ENCODE peak calls at places on chromosomes 13 and 19, in four cellular contexts. M, H, Q and V are unnamed samples.

GRCh38 chr13:101150998-101151397 is 265.3 kb downstream of the NALCN start:
- DNase-seq in M (no peak), H (no peak), Q (no peak), V (peak; percentile 24)

GRCh38 chr19:28242317-28242927 is 970.5 kb downstream of the UQCRFS1 start:
- DNase-seq in M (no peak), H (no peak), Q (no peak), V (no peak)

GRCh38 chr19:10191347-10191746 is 3.4 kb downstream of the DNMT1 start:
- DNase-seq in M (peak; percentile 18), H (no peak), Q (no peak), V (peak; percentile 95)

GRCh38 chr13:113926951-113927660 is 46.8 kb downstream of the C13orf46 start:
- DNase-seq in M (peak; percentile 14), H (no peak), Q (peak; percentile 49), V (no peak)

GRCh38 chr19:49442354-49442753 is 1.0 kb upstream of the SLC17A7 start:
- DNase-seq in M (peak; percentile 69), H (peak; percentile 86), Q (no peak), V (no peak)

GRCh38 chr19:45670670-45671453 is 2.8 kb downstream of the GIPR start:
- DNase-seq in M (no peak), H (no peak), Q (peak; percentile 85), V (peak; percentile 72)

GRCh38 chr19:43467730-43468129 is 2.3 kb upstream of the LYPD3 start:
- DNase-seq in M (no peak), H (no peak), Q (no peak), V (peak; percentile 70)

GRCh38 chr19:39845621-39846175 is 481 bp downstream of the FBL start:
- DNase-seq in M (no peak), H (no peak), Q (no peak), V (no peak)

GRCh38 chr19:33767898-33768413 is 28.7 kb upstream of the KCTD15 start:
- DNase-seq in M (no peak), H (no peak), Q (no peak), V (peak; percentile 32)

GRCh38 chr19:39906283-39906682 is 28.2 kb downstream of the FCGBP start:
- DNase-seq in M (no peak), H (no peak), Q (peak; percentile 33), V (no peak)

GRCh38 chr13:42807236-42807635 is 25.9 kb downstream of the FAM216B start:
- DNase-seq in M (no peak), H (no peak), Q (no peak), V (peak; percentile 20)

GRCh38 chr19:4557971-4558941 is 1.2 kb downstream of the SEMA6B start:
- DNase-seq in M (no peak), H (no peak), Q (peak; percentile 85), V (no peak)

GRCh38 chr13:59677966-59678814 is 485.5 kb downstream of the DIAPH3 start:
- DNase-seq in M (no peak), H (no peak), Q (no peak), V (peak; percentile 72)

GRCh38 chr19:8654591-8655339 is 24.3 kb downstream of the NFILZ start:
- DNase-seq in M (no peak), H (peak; percentile 72), Q (peak; percentile 90), V (peak; percentile 27)

GRCh38 chr13:49585220-49586157 is at the start of gene RCBTB1:
- DNase-seq in M (peak; percentile 18), H (peak; percentile 79), Q (peak; percentile 93), V (peak; percentile 45)

GRCh38 chr13:39956036-39956435 is 300.6 kb downstream of the COG6 start:
- DNase-seq in M (no peak), H (no peak), Q (no peak), V (no peak)

GRCh38 chr19:50191270-50191669 is 12.2 kb upstream of the MYH14 start:
- DNase-seq in M (no peak), H (no peak), Q (no peak), V (no peak)

GRCh38 chr19:5395541-5395940 is 54.9 kb upstream of the PTPRS start:
- DNase-seq in M (no peak), H (no peak), Q (no peak), V (no peak)

GRCh38 chr13:29568731-29569130 is 26.8 kb downstream of the SLC7A1 start:
- DNase-seq in M (no peak), H (no peak), Q (no peak), V (no peak)

GRCh38 chr13:112752711-112753541 is 63.1 kb downstream of the ATP11A start:
- DNase-seq in M (no peak), H (no peak), Q (peak; percentile 68), V (no peak)

GRCh38 chr13:23724196-23724970 is 154.2 kb downstream of the TNFRSF19 start:
- DNase-seq in M (no peak), H (no peak), Q (no peak), V (peak; percentile 71)

GRCh38 chr19:46660601-46661019 is 372 bp downstream of the DACT3 start:
- DNase-seq in M (no peak), H (no peak), Q (no peak), V (no peak)

GRCh38 chr19:14385492-14385891 is 4.2 kb downstream of the ADGRE5 start:
- DNase-seq in M (no peak), H (peak; percentile 61), Q (peak; percentile 85), V (no peak)

GRCh38 chr19:29812080-29812880 is 489 bp downstream of the CCNE1 start:
- DNase-seq in M (no peak), H (no peak), Q (peak; percentile 89), V (no peak)

GRCh38 chr19:53945441-53945840 is 17.3 kb upstream of the CACNG8 start:
- DNase-seq in M (no peak), H (no peak), Q (no peak), V (peak; percentile 11)

DNA sequence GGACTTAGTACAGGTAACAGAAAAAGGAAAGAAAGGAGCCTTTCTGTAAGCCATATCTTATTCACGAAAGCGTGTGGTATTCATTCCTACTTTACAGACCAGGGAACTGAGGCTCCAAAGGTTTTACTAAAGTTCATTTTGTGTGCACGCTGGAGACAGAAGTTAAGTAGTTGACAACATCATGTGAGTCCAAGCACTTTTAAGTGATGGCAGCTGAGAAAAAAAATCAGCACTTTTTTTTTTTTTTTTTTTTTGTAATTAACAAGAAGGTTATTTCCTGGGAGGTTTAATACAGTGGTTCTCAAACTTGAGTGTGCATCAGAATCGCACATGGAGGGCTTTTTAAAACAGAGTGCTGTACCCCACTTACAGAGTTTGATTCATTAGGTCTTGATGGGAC is 2.0 kb downstream of the DNAJC3 start:
- DNase-seq in M (no peak), H (no peak), Q (no peak), V (no peak)
- H3K36me3 ChIP-seq in M (no peaks in the 10 kb centered on the region), H (no peaks in the 10 kb centered on the region), Q (no peaks in the 10 kb centered on the region), V (no peaks in the 10 kb centered on the region)

GRCh38 chr19:1441677-1442438 is 3.7 kb downstream of the RPS15 start:
- DNase-seq in M (no peak), H (no peak), Q (no peak), V (no peak)
- TF ChIP-seq POLR2A in M (no peak), H (no peak), Q (no peak), V (no peak)

DNA sequence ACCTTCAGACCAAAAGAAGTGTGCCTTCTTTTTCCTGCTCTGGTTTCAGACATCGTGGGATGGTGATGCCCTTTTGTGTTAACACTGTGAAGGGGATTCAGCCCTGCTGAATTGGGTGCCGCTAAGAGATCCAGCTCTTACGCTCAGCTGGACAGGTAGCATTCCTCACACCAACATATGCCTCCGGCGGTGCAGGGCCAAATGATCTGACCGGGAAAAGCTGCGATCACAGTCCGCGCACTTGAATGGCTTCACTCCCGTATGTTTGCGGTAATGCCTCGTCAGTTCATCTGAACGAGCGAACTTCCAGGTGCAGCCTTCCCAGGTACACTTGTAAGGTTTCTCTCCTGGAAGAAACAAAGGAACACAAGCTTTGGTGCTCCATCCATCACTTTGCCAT is 438.9 kb downstream of the KLF12 start:
- DNase-seq in M (no peak), H (no peak), Q (no peak), V (no peak)
- H3K36me3 ChIP-seq in M (peaks cover 26% of the 10 kb centered on the region), H (peaks cover 26% of the 10 kb centered on the region), Q (peaks cover 12% of the 10 kb centered on the region), V (peaks cover 18% of the 10 kb centered on the region)

GRCh38 chr19:3374369-3375112 is 8.2 kb downstream of the NFIC start:
- DNase-seq in M (no peak), H (peak; percentile 87), Q (no peak), V (no peak)
- TF ChIP-seq POLR2A in M (no peak), H (no peak), Q (no peak), V (no peak)

GRCh38 chr13:91355099-91355825 is 7.8 kb downstream of the MIR17HG start:
- DNase-seq in M (no peak), H (no peak), Q (no peak), V (no peak)

GRCh38 chr13:91356919-91357612 is 9.6 kb downstream of the MIR17HG start:
- DNase-seq in M (no peak), H (no peak), Q (no peak), V (no peak)

GRCh38 chr13:91357613-91358383 is 10.3 kb downstream of the MIR17HG start:
- DNase-seq in M (no peak), H (no peak), Q (no peak), V (no peak)

GRCh38 chr13:91358384-91358776 is 10.9 kb downstream of the MIR17HG start:
- DNase-seq in M (no peak), H (no peak), Q (no peak), V (no peak)

GRCh38 chr13:91355826-91356710 is 8.6 kb downstream of the MIR17HG start:
- DNase-seq in M (no peak), H (no peak), Q (no peak), V (no peak)
- H3K36me3 ChIP-seq in M (peaks cover 43% of the 10 kb centered on the region), H (peaks cover 49% of the 10 kb centered on the region), Q (peaks cover 4% of the 10 kb centered on the region), V (peaks cover 11% of the 10 kb centered on the region)

DNA sequence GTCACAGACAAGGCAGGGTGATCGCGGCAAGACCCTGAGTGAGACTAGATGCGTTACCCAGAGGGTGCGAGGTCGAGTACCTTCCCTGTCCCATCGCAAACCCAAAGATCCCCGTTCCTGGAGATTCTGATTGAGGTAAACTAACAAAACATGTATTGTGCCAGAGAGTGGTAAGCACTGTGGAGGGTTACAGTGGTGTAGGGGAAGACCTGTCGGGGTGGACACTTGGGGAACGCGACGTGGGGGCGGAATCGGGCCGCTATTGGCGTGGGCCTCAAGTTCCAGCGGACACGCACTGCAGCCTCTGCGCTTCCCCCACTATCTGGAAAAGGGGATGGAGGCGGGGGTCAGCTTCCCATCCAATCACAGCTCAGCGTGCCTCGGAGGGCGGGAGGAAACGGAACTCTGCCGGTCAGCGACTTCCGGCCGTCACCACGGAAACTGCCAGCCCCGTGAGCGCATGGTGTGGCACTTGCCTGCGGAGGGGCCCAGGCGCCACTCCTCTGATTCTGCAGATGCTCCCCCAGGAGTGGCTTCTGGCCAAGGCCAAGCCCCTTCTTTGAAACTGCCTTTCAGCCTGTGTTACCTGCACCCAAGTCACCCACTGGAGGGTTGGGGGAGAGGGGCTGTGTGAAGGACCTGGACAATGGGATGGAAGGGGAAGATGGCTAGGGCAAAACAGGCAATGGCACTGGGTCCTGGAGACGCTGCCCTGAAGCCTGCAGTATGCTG is 1.0 kb upstream of the UBE2M start:
- DNase-seq in M (peak; percentile 80), H (peak; percentile 97), Q (peak; percentile 95), V (peak; percentile 89)
- TF ChIP-seq POLR2A in M (peak; percentile 64), H (peak; percentile 75), Q (no peak), V (peak; percentile 82)

DNA sequence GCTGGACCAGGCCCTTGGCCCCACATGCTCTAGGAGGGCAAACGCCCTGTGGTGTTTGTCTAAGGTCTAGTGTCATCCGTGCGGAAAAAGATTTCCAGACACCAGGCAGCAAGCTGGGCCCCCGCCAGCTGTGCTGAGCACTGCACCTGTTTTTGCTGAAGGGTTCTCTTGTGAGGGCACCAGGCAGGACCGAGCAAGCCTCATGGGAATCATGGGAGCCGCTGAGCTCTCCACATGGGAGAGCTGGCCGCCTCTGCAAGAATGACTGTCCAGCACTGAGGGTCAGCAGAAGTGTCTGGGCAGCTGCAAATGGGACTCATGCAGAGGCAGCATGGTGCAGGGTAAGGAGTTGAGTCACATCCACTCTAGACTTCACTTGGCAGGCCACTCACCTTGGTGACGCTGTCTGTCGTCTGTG is 12.0 kb downstream of the B3GNT8 start:
- DNase-seq in M (no peak), H (no peak), Q (no peak), V (no peak)
- H3K36me3 ChIP-seq in M (peaks cover 94% of the 10 kb centered on the region), H (peaks cover 94% of the 10 kb centered on the region), Q (peaks cover 70% of the 10 kb centered on the region), V (peaks cover 50% of the 10 kb centered on the region)